ENCODE peak calls at places on chromosomes 13 and 19, in six cellular contexts. One of them, this sample, is unnamed.

GRCh38 chr19:15288146-15288963 is 44.0 kb downstream of the BRD4 start:
- DNase-seq in stromal cell of bone marrow: no peak
- DNase-seq in stimulated activated CD8-positive, alpha-beta memory T cell treated with anti-CD3 and anti-CD28 coated beads, Interleukin-15, amount 100 ng/mL, for 4 hours: no peak
- DNase-seq in stimulated activated CD4-positive, alpha-beta T cell treated with anti-CD3 and anti-CD28 coated beads, Interleukin-4, amount 100 ng/mL, for 24 hours: no peak
- DNase-seq in NCI-H748 treated with DMSO at 0.1 percent for 48 hours: no peak
- DNase-seq in endothelial cell: no peak
- DNase-seq in this sample: no peak

GRCh38 chr19:1483979-1484428 is 5.0 kb upstream of the C19orf25 start:
- DNase-seq in stromal cell of bone marrow: no peak
- DNase-seq in stimulated activated CD8-positive, alpha-beta memory T cell treated with anti-CD3 and anti-CD28 coated beads, Interleukin-15, amount 100 ng/mL, for 4 hours: no peak
- DNase-seq in stimulated activated CD4-positive, alpha-beta T cell treated with anti-CD3 and anti-CD28 coated beads, Interleukin-4, amount 100 ng/mL, for 24 hours: no peak
- DNase-seq in NCI-H748 treated with DMSO at 0.1 percent for 48 hours: no peak
- DNase-seq in endothelial cell: no peak
- DNase-seq in this sample: no peak

GRCh38 chr13:75752848-75753247 is 116.7 kb downstream of the LMO7 start:
- DNase-seq in stromal cell of bone marrow: no peak
- DNase-seq in stimulated activated CD8-positive, alpha-beta memory T cell treated with anti-CD3 and anti-CD28 coated beads, Interleukin-15, amount 100 ng/mL, for 4 hours: no peak
- DNase-seq in stimulated activated CD4-positive, alpha-beta T cell treated with anti-CD3 and anti-CD28 coated beads, Interleukin-4, amount 100 ng/mL, for 24 hours: no peak
- DNase-seq in NCI-H748 treated with DMSO at 0.1 percent for 48 hours: no peak
- DNase-seq in endothelial cell: no peak
- DNase-seq in this sample: no peak

GRCh38 chr19:18226956-18227780 is 930 bp upstream of the PDE4C start:
- DNase-seq in stromal cell of bone marrow: no peak
- DNase-seq in stimulated activated CD8-positive, alpha-beta memory T cell treated with anti-CD3 and anti-CD28 coated beads, Interleukin-15, amount 100 ng/mL, for 4 hours: no peak
- DNase-seq in stimulated activated CD4-positive, alpha-beta T cell treated with anti-CD3 and anti-CD28 coated beads, Interleukin-4, amount 100 ng/mL, for 24 hours: no peak
- DNase-seq in NCI-H748 treated with DMSO at 0.1 percent for 48 hours: no peak
- DNase-seq in endothelial cell: no peak
- DNase-seq in this sample: no peak

GRCh38 chr13:20006206-20006605 is 47.7 kb downstream of the ZMYM2 start:
- DNase-seq in stromal cell of bone marrow: no peak
- DNase-seq in stimulated activated CD8-positive, alpha-beta memory T cell treated with anti-CD3 and anti-CD28 coated beads, Interleukin-15, amount 100 ng/mL, for 4 hours: no peak
- DNase-seq in stimulated activated CD4-positive, alpha-beta T cell treated with anti-CD3 and anti-CD28 coated beads, Interleukin-4, amount 100 ng/mL, for 24 hours: no peak
- DNase-seq in NCI-H748 treated with DMSO at 0.1 percent for 48 hours: no peak
- DNase-seq in endothelial cell: no peak
- DNase-seq in this sample: no peak

GRCh38 chr19:23440791-23441190 is 45.5 kb upstream of the ZNF91 start:
- DNase-seq in stromal cell of bone marrow: no peak
- DNase-seq in stimulated activated CD8-positive, alpha-beta memory T cell treated with anti-CD3 and anti-CD28 coated beads, Interleukin-15, amount 100 ng/mL, for 4 hours: no peak
- DNase-seq in stimulated activated CD4-positive, alpha-beta T cell treated with anti-CD3 and anti-CD28 coated beads, Interleukin-4, amount 100 ng/mL, for 24 hours: peak
- DNase-seq in NCI-H748 treated with DMSO at 0.1 percent for 48 hours: no peak
- DNase-seq in endothelial cell: no peak
- DNase-seq in this sample: no peak

GRCh38 chr19:35262101-35262761 is 6.5 kb upstream of the USF2 start:
- DNase-seq in stromal cell of bone marrow: no peak
- DNase-seq in stimulated activated CD8-positive, alpha-beta memory T cell treated with anti-CD3 and anti-CD28 coated beads, Interleukin-15, amount 100 ng/mL, for 4 hours: no peak
- DNase-seq in stimulated activated CD4-positive, alpha-beta T cell treated with anti-CD3 and anti-CD28 coated beads, Interleukin-4, amount 100 ng/mL, for 24 hours: no peak
- DNase-seq in NCI-H748 treated with DMSO at 0.1 percent for 48 hours: no peak
- DNase-seq in endothelial cell: no peak
- DNase-seq in this sample: no peak

GRCh38 chr19:30406220-30406944 is 34.2 kb downstream of the ZNF536 start:
- DNase-seq in stromal cell of bone marrow: no peak
- DNase-seq in stimulated activated CD8-positive, alpha-beta memory T cell treated with anti-CD3 and anti-CD28 coated beads, Interleukin-15, amount 100 ng/mL, for 4 hours: no peak
- DNase-seq in stimulated activated CD4-positive, alpha-beta T cell treated with anti-CD3 and anti-CD28 coated beads, Interleukin-4, amount 100 ng/mL, for 24 hours: no peak
- DNase-seq in NCI-H748 treated with DMSO at 0.1 percent for 48 hours: no peak
- DNase-seq in endothelial cell: peak
- DNase-seq in this sample: no peak

GRCh38 chr19:34171539-34171876 is 796 bp upstream of the LSM14A start:
- DNase-seq in stromal cell of bone marrow: peak
- DNase-seq in stimulated activated CD8-positive, alpha-beta memory T cell treated with anti-CD3 and anti-CD28 coated beads, Interleukin-15, amount 100 ng/mL, for 4 hours: peak
- DNase-seq in stimulated activated CD4-positive, alpha-beta T cell treated with anti-CD3 and anti-CD28 coated beads, Interleukin-4, amount 100 ng/mL, for 24 hours: peak
- DNase-seq in NCI-H748 treated with DMSO at 0.1 percent for 48 hours: no peak
- DNase-seq in endothelial cell: no peak
- DNase-seq in this sample: no peak

GRCh38 chr19:1081301-1082164 is 13.6 kb downstream of the POLR2E start:
- DNase-seq in stromal cell of bone marrow: no peak
- DNase-seq in stimulated activated CD8-positive, alpha-beta memory T cell treated with anti-CD3 and anti-CD28 coated beads, Interleukin-15, amount 100 ng/mL, for 4 hours: no peak
- DNase-seq in stimulated activated CD4-positive, alpha-beta T cell treated with anti-CD3 and anti-CD28 coated beads, Interleukin-4, amount 100 ng/mL, for 24 hours: no peak
- DNase-seq in NCI-H748 treated with DMSO at 0.1 percent for 48 hours: no peak
- DNase-seq in endothelial cell: no peak
- DNase-seq in this sample: no peak

This sample was measured in neuronal stem cell.